ENCODE peak calls at places on chromosomes 3 and 15, in four cellular contexts. P is astrocyte, S is HepG2, O is IMR-90. H is an unnamed sample. For H3K4me1, the result is how much of the 10 kb centered on the place peaks cover.

GRCh38 chr3:178618197-178618596 is 82.0 kb downstream of the KCNMB2 start:
- DNase-seq in P (no peak), S (no peak), O (peak), H (peak)

GRCh38 chr3:60531759-60532158 is 719.5 kb downstream of the FHIT start:
- DNase-seq in P (no peak), S (no peak), O (no peak), H (no peak)

GRCh38 chr3:22263042-22263441 is 512.0 kb upstream of the ZNF385D start:
- DNase-seq in P (peak), S (no peak), O (peak), H (no peak)

GRCh38 chr15:81097116-81097892 is 36.8 kb upstream of the CFAP161 start:
- DNase-seq in P (no peak), S (no peak), O (no peak), H (no peak)

GRCh38 chr3:123161167-123161566 is 40.6 kb upstream of the SEC22A start:
- DNase-seq in P (no peak), S (no peak), O (no peak), H (no peak)

GRCh38 chr15:98154863-98155262 is 194.4 kb downstream of the ARRDC4 start:
- DNase-seq in P (peak), S (no peak), O (peak), H (peak)

GRCh38 chr15:34217587-34218225 is 7.1 kb upstream of the EMC4 start:
- DNase-seq in P (peak), S (no peak), O (peak), H (no peak)

GRCh38 chr15:29826908-29827307 is 4.6 kb upstream of the TJP1 start:
- DNase-seq in P (no peak), S (no peak), O (no peak), H (no peak)

GRCh38 chr3:44066806-44067205 is 174.9 kb upstream of the TOPAZ1 start:
- DNase-seq in P (no peak), S (no peak), O (no peak), H (no peak)

GRCh38 chr3:150407051-150407817 is 864 bp upstream of the TSC22D2 start:
- DNase-seq in P (peak), S (no peak), O (peak), H (peak)

GRCh38 chr3:123314409-123315270 is 112.9 kb downstream of the SEC22A start:
- DNase-seq in P (no peak), S (no peak), O (no peak), H (no peak)

GRCh38 chr15:23064156-23064555 is 24.8 kb upstream of the TUBGCP5 start:
- DNase-seq in P (no peak), S (no peak), O (no peak), H (no peak)

GRCh38 chr15:96402403-96402802 is 71.9 kb downstream of the NR2F2 start:
- DNase-seq in P (no peak), S (no peak), O (no peak), H (no peak)

GRCh38 chr3:193974147-193974546 is 161.8 kb upstream of the HES1 start:
- DNase-seq in P (peak), S (no peak), O (peak), H (peak)

GRCh38 chr3:178367817-178368617 is 168.2 kb upstream of the KCNMB2 start:
- DNase-seq in P (peak), S (no peak), O (no peak), H (no peak)

GRCh38 chr15:52163321-52164190 is 27.6 kb downstream of the GNB5 start:
- DNase-seq in P (no peak), S (no peak), O (no peak), H (no peak)

GRCh38 chr3:40387001-40387894 is at the start of gene ENTPD3:
- DNase-seq in P (no peak), S (no peak), O (no peak), H (peak)

GRCh38 chr3:8387591-8387990 is 114.0 kb upstream of the LMCD1 start:
- DNase-seq in P (no peak), S (no peak), O (no peak), H (no peak)

GRCh38 chr3:71466483-71466882 is 117.0 kb downstream of the FOXP1 start:
- DNase-seq in P (peak), S (no peak), O (no peak), H (no peak)

GRCh38 chr3:42735609-42736008 is 33.0 kb upstream of the HHATL start:
- DNase-seq in P (no peak), S (no peak), O (no peak), H (no peak)

GRCh38 chr15:79977431-79977940 is 6.5 kb upstream of the BCL2A1 start:
- DNase-seq in P (no peak), S (no peak), O (peak), H (no peak)

GRCh38 chr3:65619391-65620298 is 419.1 kb downstream of the MAGI1 start:
- DNase-seq in P (peak), S (no peak), O (peak), H (no peak)

GRCh38 chr3:62355703-62356102 is 17.6 kb downstream of the FEZF2 start:
- DNase-seq in P (no peak), S (no peak), O (no peak), H (no peak)

GRCh38 chr15:75583689-75584088 is 4.6 kb upstream of the PTPN9 start:
- DNase-seq in P (no peak), S (no peak), O (no peak), H (no peak)

GRCh38 chr15:93895976-93896770 is 335.2 kb upstream of the MCTP2 start:
- DNase-seq in P (no peak), S (no peak), O (no peak), H (no peak)

GRCh38 chr3:48285132-48285531 is 44.2 kb downstream of the ZNF589 start:
- DNase-seq in P (peak), S (no peak), O (peak), H (no peak)

DNA sequence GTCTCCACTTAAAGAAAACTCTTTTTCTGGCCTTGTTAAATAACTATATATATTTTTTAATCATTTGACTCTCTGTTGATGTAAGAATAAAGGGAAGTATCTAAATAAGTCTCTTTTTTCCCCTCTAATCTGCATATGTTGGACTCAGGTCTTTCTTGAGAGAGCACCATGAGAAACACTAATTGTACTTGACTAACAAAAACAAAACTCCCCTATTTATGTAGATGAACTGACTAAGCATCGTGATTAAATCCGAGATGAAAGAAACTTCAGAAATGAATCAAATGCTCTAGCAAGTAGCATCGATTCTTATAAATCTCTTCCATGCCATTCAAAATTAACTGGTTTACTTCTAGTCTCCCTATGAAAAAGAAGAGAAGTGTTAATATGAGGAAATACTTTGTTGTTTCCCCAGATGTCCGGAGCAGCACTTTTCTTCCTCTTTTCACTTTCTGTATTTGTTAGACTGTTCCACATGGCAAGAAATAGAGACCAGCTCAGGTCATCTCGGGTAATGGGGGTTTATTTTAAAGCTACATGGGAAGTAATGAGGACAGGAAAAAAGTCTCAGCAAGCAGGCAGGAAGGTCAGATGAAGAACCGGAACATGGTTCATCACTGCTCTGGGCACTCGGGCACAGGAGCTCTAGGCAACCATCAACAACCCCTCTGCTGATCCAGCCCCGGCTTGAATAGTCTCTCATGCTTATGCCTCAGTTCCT is 288.3 kb downstream of the CNTN6 start:
- DNase-seq in P (no peak), S (no peak), O (no peak), H (no peak)
- H2AFZ ChIP-seq in P (no peak), S (no peak), O (no peak), H (no peak)

GRCh38 chr15:40597024-40597423 is 3.0 kb downstream of the KNL1 start:
- DNase-seq in P (no peak), S (no peak), O (no peak), H (no peak)
- H3K4me1 ChIP-seq in P (under half), S (under half), O (under half), H (under half)

DNA sequence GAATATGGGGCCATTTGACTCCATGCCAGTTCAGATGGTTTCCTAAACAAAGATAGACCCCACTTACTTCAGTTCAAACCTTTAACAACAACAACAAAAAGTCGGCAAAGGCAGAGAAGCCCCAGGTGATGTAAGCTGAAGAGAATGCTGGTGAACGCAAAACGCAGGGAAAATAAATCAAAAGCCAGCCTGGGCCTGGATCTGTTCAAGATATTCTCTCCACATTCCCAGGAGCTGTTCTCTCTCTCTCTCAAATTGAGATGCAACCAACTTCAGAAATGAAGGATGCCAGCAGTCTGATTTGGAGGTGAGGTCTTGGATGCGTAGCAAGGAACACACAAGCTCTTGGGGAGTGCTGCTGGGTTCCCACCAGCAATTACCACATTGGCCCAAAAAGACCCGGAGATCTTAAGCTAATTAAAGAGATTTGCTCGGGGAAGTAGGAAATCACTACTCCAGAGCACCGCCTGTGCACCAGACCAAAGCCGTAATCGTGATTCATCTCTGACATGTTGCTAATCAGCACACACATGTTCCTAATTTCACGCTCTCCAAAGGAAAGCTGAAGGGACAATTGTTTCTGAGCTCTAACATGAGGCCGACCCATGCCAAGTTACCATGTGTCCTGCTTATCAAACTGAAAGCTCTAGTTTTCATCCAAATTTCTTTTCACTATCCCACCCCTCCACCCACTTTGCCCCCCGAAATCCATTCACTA is 37.1 kb downstream of the IL17RD start:
- DNase-seq in P (peak), S (no peak), O (no peak), H (peak)
- H2AFZ ChIP-seq in P (peak), S (no peak), O (no peak), H (peak)

GRCh38 chr3:158109804-158110657 is at the start of gene RSRC1:
- DNase-seq in P (peak), S (peak), O (peak), H (peak)

GRCh38 chr3:158107508-158108095 is 1.4 kb upstream of the SHOX2 start:
- DNase-seq in P (no peak), S (no peak), O (no peak), H (no peak)

GRCh38 chr3:158110658-158111018 is 749 bp downstream of the RSRC1 start:
- DNase-seq in P (no peak), S (no peak), O (no peak), H (no peak)

GRCh38 chr3:158108596-158108995 is 1.3 kb upstream of the RSRC1 start:
- DNase-seq in P (no peak), S (no peak), O (no peak), H (no peak)

DNA sequence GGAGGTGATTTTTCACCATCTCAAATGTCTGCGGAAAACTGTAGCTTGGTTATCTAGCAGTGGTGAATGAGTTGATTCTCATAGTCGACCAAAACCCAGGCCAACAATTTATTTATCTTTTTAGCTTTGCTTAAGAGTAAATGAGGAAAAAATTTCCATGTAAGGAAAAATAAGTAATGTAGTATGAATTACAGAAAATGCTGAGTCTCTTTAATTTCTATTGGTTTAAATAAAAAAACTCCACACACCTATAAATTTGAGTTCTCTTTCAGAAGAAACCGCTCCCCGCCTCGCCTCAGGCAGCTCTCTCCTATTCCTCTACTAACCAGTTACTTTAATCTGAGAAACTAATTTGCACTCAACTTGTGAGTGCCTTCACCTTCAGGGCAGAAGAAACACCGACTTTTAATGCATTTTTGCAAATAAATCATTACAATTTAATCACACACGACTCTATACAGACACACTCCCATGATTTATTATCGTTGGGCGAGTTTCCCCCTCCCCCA is 540 bp upstream of the RSRC1 start:
- DNase-seq in P (no peak), S (no peak), O (no peak), H (no peak)
- H3K4me1 ChIP-seq in P (under half), S (half or more), O (under half), H (under half)

DNA sequence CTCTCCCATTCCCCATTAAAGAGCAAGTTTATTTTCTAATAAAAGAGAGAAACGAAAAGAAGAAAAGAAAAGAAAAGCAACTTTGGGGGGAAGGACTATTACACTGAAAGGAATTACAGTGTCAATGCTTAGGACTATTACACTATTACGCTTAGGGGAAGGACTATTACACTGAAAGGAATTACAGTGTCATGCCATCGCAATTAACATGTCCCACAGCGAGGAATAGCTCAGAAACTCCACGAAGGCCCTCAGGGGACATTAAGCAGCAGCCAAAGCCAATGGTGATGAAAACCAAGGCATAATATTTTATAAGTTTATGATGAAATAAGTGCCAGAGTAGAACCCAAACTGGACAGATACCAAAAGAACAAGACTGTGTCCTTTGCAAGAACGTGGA is 22.1 kb upstream of the DET1 start:
- DNase-seq in P (no peak), S (no peak), O (no peak), H (no peak)
- H2AFZ ChIP-seq in P (no peak), S (no peak), O (no peak), H (no peak)

H was measured in hepatocyte.